ENCODE peak calls at places on chromosomes 5 and 9, in six cellular contexts. S, X, T, V, C and U are unnamed samples.

GRCh38 chr5:97165726-97166125 is 17.3 kb downstream of the RIOK2 start:
- DNase-seq in T (no peak), X (no peak), C (no peak), V (no peak), S (no peak), U (no peak)

GRCh38 chr5:110815916-110816605 is 77.3 kb downstream of the SLC25A46 start:
- DNase-seq in X (no peak), V (no peak), C (peak), T (no peak), S (peak), U (peak)

GRCh38 chr9:96859461-96860198 is 5.3 kb upstream of the ZNF782 start:
- DNase-seq in V (no peak), S (peak), X (no peak), T (no peak), C (peak), U (peak)

GRCh38 chr9:110093871-110094270 is 114.1 kb downstream of the C9orf152 start:
- DNase-seq in T (no peak), C (no peak), S (no peak), X (no peak), V (no peak), U (no peak)

GRCh38 chr9:36486933-36487481 is 85.7 kb upstream of the MELK start:
- DNase-seq in S (peak), C (no peak), X (peak), V (no peak), T (peak), U (peak)

GRCh38 chr5:173920866-173921265 is 32.7 kb downstream of the CPEB4 start:
- DNase-seq in S (no peak), T (no peak), X (no peak), V (no peak), C (peak), U (no peak)

GRCh38 chr9:132886358-132886725 is 7.6 kb downstream of the SPACA9 start:
- DNase-seq in T (no peak), X (no peak), C (no peak), V (no peak), S (no peak), U (no peak)

GRCh38 chr9:133752739-133753446 is 14.7 kb upstream of the SARDH start:
- DNase-seq in S (no peak), C (no peak), V (no peak), X (no peak), T (peak), U (no peak)

GRCh38 chr5:44538831-44539539 is 149.8 kb upstream of the FGF10 start:
- DNase-seq in C (no peak), X (no peak), S (no peak), T (no peak), V (no peak), U (no peak)

GRCh38 chr5:143886621-143887301 is 74.8 kb downstream of the HMHB1 start:
- DNase-seq in X (no peak), C (no peak), S (peak), T (no peak), V (no peak), U (no peak)

GRCh38 chr5:109920736-109921135 is 231.0 kb downstream of the MAN2A1 start:
- DNase-seq in V (no peak), T (no peak), X (no peak), S (no peak), C (no peak), U (no peak)

GRCh38 chr5:83567741-83568530 is 96.4 kb downstream of the VCAN start:
- DNase-seq in V (no peak), T (no peak), S (peak), C (peak), X (no peak), U (peak)

GRCh38 chr9:37969130-37969529 is 65.2 kb upstream of the SLC25A51 start:
- DNase-seq in X (no peak), S (no peak), T (no peak), V (no peak), C (peak), U (no peak)

GRCh38 chr9:114098660-114099522 is at the start of gene KIF12:
- DNase-seq in C (no peak), T (peak), X (peak), S (no peak), V (no peak), U (peak)

GRCh38 chr5:97986069-97986468 is 787.4 kb upstream of the RGMB start:
- DNase-seq in C (peak), V (peak), T (peak), S (peak), X (no peak), U (no peak)

GRCh38 chr5:52801329-52801728 is 13.6 kb downstream of the ITGA1 start:
- DNase-seq in X (peak), V (no peak), T (no peak), C (peak), S (peak), U (peak)

GRCh38 chr5:141319202-141319601 is 1.4 kb downstream of the TAF7 start:
- DNase-seq in S (no peak), V (no peak), T (no peak), X (no peak), C (no peak), U (no peak)

GRCh38 chr9:133880136-133880535 is 112.0 kb downstream of the VAV2 start:
- DNase-seq in S (no peak), C (no peak), T (no peak), V (no peak), X (no peak), U (peak)

GRCh38 chr5:50967388-50968039 is 301.1 kb downstream of the PARP8 start:
- DNase-seq in T (peak), C (no peak), X (peak), V (no peak), S (peak), U (no peak)

GRCh38 chr9:133977421-133978201 is 14.5 kb downstream of the VAV2 start:
- DNase-seq in V (no peak), S (no peak), T (no peak), X (no peak), C (no peak), U (no peak)

GRCh38 chr5:80141147-80141671 is 106.1 kb downstream of the THBS4 start:
- DNase-seq in S (peak), V (peak), X (peak), C (peak), T (peak), U (peak)

GRCh38 chr9:36332006-36332405 is 68.1 kb downstream of the RNF38 start:
- DNase-seq in C (peak), T (no peak), V (no peak), X (no peak), S (no peak), U (no peak)

GRCh38 chr9:9998491-9999287 is 614.1 kb downstream of the PTPRD start:
- DNase-seq in T (no peak), X (peak), S (peak), V (no peak), C (no peak), U (peak)

GRCh38 chr5:116858705-116859333 is 284.2 kb upstream of the SEMA6A start:
- DNase-seq in T (no peak), V (no peak), X (no peak), C (no peak), S (peak), U (no peak)

GRCh38 chr9:136518623-136519022 is 27.2 kb downstream of the NOTCH1 start:
- DNase-seq in V (no peak), T (no peak), C (no peak), X (no peak), S (no peak), U (no peak)

GRCh38 chr5:132465095-132465707 is 25.4 kb downstream of the IRF1 start:
- DNase-seq in C (no peak), V (no peak), X (no peak), S (peak), T (no peak), U (no peak)
- H2AFZ ChIP-seq in C (peak), V (no peak), X (no peak), S (no peak), T (no peak), U (no peak)

GRCh38 chr5:69166686-69167487 is at the start of gene CCNB1:
- DNase-seq in V (peak), C (peak), X (peak), T (peak), S (peak), U (peak)

GRCh38 chr5:69170969-69171368 is 4.0 kb downstream of the CCNB1 start:
- DNase-seq in X (no peak), T (no peak), V (no peak), C (no peak), S (no peak), U (no peak)

GRCh38 chr5:69167488-69167845 is 517 bp downstream of the CCNB1 start:
- DNase-seq in V (no peak), S (peak), C (no peak), T (peak), X (no peak), U (no peak)
- H3K23ac ChIP-seq in V (no peak), S (no peak), C (peak), T (peak), X (no peak), U (no peak)

GRCh38 chr5:180532268-180532667 is 38.1 kb downstream of the CNOT6 start:
- DNase-seq in S (no peak), C (no peak), X (no peak), T (no peak), V (no peak), U (no peak)
- H2BK5ac ChIP-seq in S (no peak), C (no peak), X (no peak), T (no peak), V (no peak), U (no peak)

GRCh38 chr9:12813960-12814876 is 39.4 kb downstream of the LURAP1L start:
- DNase-seq in S (peak), T (no peak), V (no peak), C (peak), X (no peak), U (peak)

GRCh38 chr9:12813533-12813932 is 38.7 kb downstream of the LURAP1L start:
- DNase-seq in S (no peak), X (no peak), V (no peak), C (no peak), T (no peak), U (no peak)

GRCh38 chr9:12814877-12815237 is 40.0 kb downstream of the LURAP1L start:
- DNase-seq in S (no peak), X (no peak), T (no peak), C (no peak), V (no peak), U (no peak)

GRCh38 chr9:12811935-12812334 is 37.1 kb downstream of the LURAP1L start:
- DNase-seq in T (no peak), V (no peak), C (no peak), X (no peak), S (no peak), U (no peak)

DNA sequence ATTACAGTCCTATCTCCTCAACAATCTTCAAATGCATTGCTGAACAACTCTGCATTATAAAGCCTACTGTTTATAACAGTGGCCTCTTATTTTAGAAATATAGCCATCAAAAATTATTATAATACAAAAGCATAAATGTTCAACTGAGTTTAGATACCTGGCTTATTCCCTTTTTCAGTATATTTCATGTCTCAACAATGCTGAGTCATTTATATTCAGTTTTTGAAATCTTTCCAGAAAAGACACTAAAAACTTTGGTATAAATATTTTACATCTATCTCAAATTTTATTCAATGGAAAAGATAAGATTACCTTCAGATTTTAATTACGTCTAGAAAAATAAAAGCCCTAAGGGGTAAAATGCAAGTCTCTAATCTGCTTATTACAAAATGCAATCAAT is 37.9 kb downstream of the LURAP1L start:
- DNase-seq in V (no peak), C (no peak), T (no peak), X (no peak), S (no peak), U (no peak)
- H2AFZ ChIP-seq in V (no peak), C (no peak), T (no peak), X (no peak), S (no peak), U (no peak)

DNA sequence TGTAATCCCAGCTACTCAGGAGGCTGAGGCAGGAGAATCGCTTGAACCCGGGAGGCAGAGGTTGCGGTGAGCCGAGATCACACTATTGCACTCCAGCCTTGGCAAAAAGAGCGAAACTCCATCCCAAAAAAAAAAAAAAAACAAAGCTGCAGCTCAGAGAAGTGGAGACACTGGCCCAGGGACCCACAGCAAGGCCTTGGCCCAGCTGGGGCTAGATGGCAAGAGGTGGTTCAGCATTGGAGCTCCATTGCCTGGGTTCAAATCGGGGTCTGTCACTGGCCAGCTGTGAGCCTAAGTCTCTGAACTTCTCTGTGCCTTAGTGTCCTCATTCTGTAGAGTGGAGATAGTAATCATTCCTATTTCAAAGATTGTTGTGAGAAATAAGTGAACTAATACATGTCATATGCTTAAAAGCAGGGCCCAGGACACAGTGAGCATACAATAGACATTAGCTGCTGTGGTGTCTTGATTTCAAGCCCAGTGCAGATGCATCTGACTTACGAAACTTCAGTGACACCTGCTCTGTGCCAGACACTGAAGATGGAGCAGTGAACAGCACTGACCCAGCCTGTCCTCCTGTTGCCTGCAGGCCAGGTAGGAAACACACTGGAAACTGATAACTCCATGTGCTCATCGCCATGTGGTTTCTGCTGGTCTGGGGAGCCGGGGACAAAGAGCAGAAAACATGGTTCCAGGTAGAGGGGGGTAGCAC is 127.7 kb downstream of the C9orf50 start:
- DNase-seq in V (no peak), T (no peak), C (no peak), X (no peak), S (no peak), U (peak)
- H3K23ac ChIP-seq in V (no peak), T (no peak), C (no peak), X (no peak), S (no peak), U (no peak)

DNA sequence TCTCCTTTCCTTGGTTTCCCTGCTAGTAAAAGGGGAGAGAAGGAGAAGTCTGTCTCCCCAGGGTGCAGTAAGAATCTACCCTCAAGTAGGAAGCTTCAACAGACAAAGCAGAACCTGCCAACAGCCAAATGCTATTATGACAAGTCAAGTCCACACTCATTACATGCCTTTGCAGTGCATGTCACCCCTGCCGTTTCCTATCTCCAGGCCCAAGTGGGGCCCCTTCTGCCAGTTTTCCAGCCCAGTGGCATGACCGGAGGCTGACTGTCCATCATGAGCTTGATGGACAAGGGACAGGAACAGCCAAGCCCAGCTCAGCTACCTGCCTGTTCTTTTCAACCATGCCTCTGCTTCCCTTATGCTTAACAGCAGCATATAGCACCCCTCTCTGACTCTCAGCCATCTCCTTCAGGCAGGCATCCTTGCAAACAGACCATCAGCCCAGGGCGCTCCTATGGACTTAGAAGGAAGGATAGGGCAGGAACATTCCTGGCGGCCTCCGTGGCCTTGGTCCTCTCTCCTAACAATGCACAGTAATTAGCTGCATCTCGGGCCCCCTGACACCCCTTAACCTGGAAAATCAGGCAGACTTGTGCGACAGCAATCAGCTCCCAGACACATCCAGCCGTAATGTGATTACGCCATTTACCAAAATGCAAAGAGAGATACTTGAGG is 107.1 kb upstream of the RAD23B start:
- DNase-seq in T (no peak), X (no peak), S (no peak), V (no peak), C (no peak), U (peak)
- H2BK5ac ChIP-seq in T (no peak), X (no peak), S (no peak), V (no peak), C (no peak), U (peak)

DNA sequence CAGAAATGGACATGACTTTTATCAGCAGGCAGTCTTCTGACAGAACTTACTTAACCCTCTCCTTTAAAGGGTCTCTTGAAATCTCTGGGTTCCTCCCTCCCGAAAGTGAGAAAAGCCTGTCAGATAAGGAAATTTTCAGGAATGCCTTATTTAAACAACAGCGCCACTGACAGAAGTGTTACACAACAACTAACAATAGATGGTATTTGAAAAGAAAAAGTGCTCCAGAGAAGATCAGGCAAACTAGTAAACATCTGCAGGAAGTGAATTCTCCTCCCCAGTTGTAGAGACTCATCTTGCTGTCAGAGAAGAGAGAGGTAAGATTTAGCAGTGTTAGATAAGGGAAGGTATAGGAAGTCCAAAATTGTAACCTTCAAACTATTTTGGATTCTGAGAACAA is 107.2 kb upstream of the NFIL3 start:
- DNase-seq in V (no peak), S (peak), X (no peak), T (no peak), C (peak), U (peak)
- H2AFZ ChIP-seq in V (no peak), S (no peak), X (no peak), T (no peak), C (no peak), U (no peak)

GRCh38 chr5:94248175-94248875 is 370.1 kb downstream of the KIAA0825 start:
- DNase-seq in T (no peak), X (no peak), C (no peak), S (no peak), V (no peak), U (no peak)
- H3K23ac ChIP-seq in T (no peak), X (no peak), C (no peak), S (no peak), V (no peak), U (no peak)